ENCODE peak calls at places on chromosome 3, in six cellular contexts. N is spleen, U is HCT116, E is GM12891, A is transverse colon, Z is suprapubic skin. Y is an unnamed sample.

GRCh38 chr3:103976931-103977339 is 1389.8 kb upstream of the ALCAM start:
- DNase-seq in A (no peak), U (no peak), E (no peak), N (no peak), Z (no peak), Y (no peak)

GRCh38 chr3:154598166-154598565 is 168.2 kb upstream of the GPR149 start:
- DNase-seq in U (no peak), Z (no peak), A (no peak), E (no peak), N (no peak), Y (no peak)

GRCh38 chr3:13045245-13045903 is 27.9 kb downstream of the IQSEC1 start:
- DNase-seq in U (no peak), E (no peak), A (no peak), N (no peak), Z (no peak), Y (no peak)

GRCh38 chr3:152720941-152721718 is 113.8 kb upstream of the P2RY1 start:
- DNase-seq in Z (no peak), N (no peak), U (no peak), E (no peak), A (no peak), Y (no peak)

GRCh38 chr3:186930143-186930638 is at the start of gene ST6GAL1:
- DNase-seq in E (peak; percentile 65), A (peak; percentile 81), U (peak; percentile 29), N (peak; percentile 97), Z (no peak), Y (peak; percentile 70)

GRCh38 chr3:171178714-171179113 is 152.2 kb upstream of the SLC2A2 start:
- DNase-seq in N (no peak), U (no peak), Z (no peak), E (no peak), A (no peak), Y (no peak)

GRCh38 chr3:67291287-67292252 is 293.5 kb downstream of the KBTBD8 start:
- DNase-seq in E (no peak), U (no peak), Z (no peak), A (no peak), N (no peak), Y (no peak)

GRCh38 chr3:146100825-146101444 is 60.0 kb downstream of the PLOD2 start:
- DNase-seq in Z (no peak), U (no peak), N (no peak), E (no peak), A (no peak), Y (no peak)

GRCh38 chr3:42547401-42547945 is 34.3 kb downstream of the SEC22C start:
- DNase-seq in E (peak; percentile 53), Z (peak; percentile 88), A (peak; percentile 77), U (peak; percentile 31), N (peak; percentile 94), Y (no peak)

GRCh38 chr3:171446801-171447578 is 13.2 kb downstream of the TNIK start:
- DNase-seq in E (no peak), A (no peak), N (no peak), Z (no peak), U (peak; percentile 84), Y (no peak)

GRCh38 chr3:38125305-38126120 is 11.4 kb downstream of the ACAA1 start:
- DNase-seq in Z (peak; percentile 70), U (no peak), A (no peak), N (no peak), E (no peak), Y (no peak)

GRCh38 chr3:171239757-171240503 is 213.4 kb upstream of the SLC2A2 start:
- DNase-seq in Z (no peak), N (no peak), U (no peak), E (no peak), A (no peak), Y (no peak)

GRCh38 chr3:3296858-3297430 is 117.5 kb upstream of the CRBN start:
- DNase-seq in U (no peak), E (no peak), A (no peak), N (no peak), Z (no peak), Y (no peak)

GRCh38 chr3:71688121-71688520 is 37.1 kb downstream of the EIF4E3 start:
- DNase-seq in N (no peak), Z (no peak), A (no peak), U (no peak), E (no peak), Y (no peak)

GRCh38 chr3:356947-357346 is 160.4 kb downstream of the CHL1 start:
- DNase-seq in Z (no peak), U (no peak), A (peak; percentile 41), E (no peak), N (no peak), Y (no peak)

GRCh38 chr3:79517766-79518413 is 249.9 kb downstream of the ROBO1 start:
- DNase-seq in U (no peak), A (no peak), Z (no peak), N (no peak), E (no peak), Y (no peak)

GRCh38 chr3:194671511-194671899 is 486 bp downstream of the LSG1 start:
- DNase-seq in A (no peak), Z (no peak), U (peak; percentile 24), E (no peak), N (no peak), Y (no peak)

GRCh38 chr3:130709671-130710070 is 37.0 kb downstream of the PIK3R4 start:
- DNase-seq in A (no peak), N (no peak), U (no peak), E (no peak), Z (no peak), Y (no peak)

GRCh38 chr3:188299068-188299467 is 145.1 kb downstream of the LPP start:
- DNase-seq in U (no peak), N (no peak), A (no peak), Z (no peak), E (no peak), Y (no peak)

GRCh38 chr3:30864836-30865235 is 29.6 kb downstream of the GADL1 start:
- DNase-seq in Z (no peak), N (no peak), U (no peak), A (no peak), E (no peak), Y (no peak)

GRCh38 chr3:146974001-146974400 is 368.9 kb upstream of the PLSCR5 start:
- DNase-seq in N (no peak), U (no peak), A (no peak), Z (no peak), E (no peak), Y (no peak)

GRCh38 chr3:174355505-174355904 is 503.6 kb upstream of the NAALADL2 start:
- DNase-seq in N (no peak), A (no peak), E (no peak), U (peak; percentile 26), Z (no peak), Y (no peak)

GRCh38 chr3:140627756-140628155 is 50.1 kb upstream of the TRIM42 start:
- DNase-seq in N (no peak), Z (no peak), E (no peak), A (no peak), U (no peak), Y (no peak)

DNA sequence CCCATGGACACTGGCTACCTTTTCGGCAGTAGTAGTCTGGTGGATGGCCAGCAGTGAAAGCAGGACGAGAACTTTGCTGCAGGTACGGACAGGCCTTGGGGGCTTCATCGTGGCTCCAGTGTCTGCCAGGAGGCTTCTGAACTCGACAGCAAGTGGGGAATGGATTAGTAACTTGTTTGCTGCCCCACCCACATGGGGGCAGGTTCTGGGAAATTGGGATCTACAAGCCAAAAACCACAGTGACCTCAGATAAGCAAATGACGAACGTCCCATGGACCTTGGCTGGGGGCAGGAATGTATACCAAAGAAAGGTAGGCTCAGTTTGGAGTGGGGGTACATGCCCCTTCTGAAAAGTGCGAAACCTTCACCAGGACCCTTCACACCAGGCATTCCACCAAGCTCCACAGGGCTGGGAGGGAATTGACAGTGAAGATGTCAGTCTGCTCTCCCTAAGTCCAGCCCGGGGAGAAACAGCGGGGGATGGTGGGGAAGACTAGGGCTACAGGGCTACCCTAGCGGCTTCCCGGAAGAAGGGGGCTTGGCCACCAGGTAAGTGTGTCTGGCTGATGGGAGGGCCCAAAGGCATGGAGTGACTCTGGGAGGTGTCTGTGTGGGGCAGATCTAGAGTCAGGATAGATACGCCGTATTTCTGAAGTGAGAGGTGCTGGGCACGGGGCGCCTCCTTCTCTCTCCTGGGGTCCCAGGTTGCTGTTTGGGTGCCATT is at the start of gene ITIH4:
- DNase-seq in U (no peak), Z (no peak), A (no peak), E (no peak), N (no peak), Y (no peak)
- TF ChIP-seq POLR2A in U (no peak), Z (no peak), A (no peak), E (no peak), N (no peak), Y (no peak)

DNA sequence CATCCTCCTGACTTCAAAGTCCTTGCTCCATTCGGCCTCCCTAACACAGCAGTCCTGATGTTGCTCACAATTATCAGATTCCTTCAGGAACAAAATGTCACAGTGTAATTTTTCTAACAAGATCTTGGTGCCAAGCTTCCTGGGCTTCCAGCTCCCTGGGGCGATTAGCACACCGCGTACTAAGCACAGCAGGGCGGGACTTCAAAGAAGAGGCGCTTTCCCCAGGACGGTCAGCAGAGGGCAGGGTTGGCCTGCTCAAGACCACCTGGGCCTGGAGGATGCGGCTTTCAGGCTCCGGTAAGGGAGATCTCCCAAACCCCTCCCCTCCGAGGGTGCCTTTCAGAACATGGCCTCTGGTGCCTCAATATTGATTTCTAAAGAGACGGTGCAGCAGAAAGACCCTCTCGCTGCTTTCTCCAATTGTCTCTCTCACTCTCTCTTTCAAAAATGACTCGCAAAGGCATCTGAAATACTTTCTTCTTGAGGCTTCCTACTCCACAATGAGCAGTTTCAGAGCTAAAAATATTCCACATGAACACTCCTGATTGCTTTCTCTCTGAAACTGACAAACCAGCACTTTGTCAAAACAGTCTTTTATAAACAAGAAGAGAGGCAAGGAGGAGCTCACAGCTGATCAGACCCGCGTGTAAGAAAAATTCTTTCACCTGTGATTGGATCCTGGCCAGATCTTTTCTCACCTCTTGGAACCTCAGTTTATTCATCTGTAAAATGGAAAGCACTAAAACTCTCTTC is 154.1 kb downstream of the ADAMTS9 start:
- DNase-seq in U (peak; percentile 80), A (peak; percentile 84), E (peak; percentile 42), Z (peak; percentile 93), N (peak; percentile 81), Y (peak; percentile 26)
- TF ChIP-seq POLR2AphosphoS5 in U (no peak), A (peak; percentile 39), E (no peak), Z (no peak), N (peak; percentile 42), Y (no peak)

GRCh38 chr3:47850803-47851417 is 48.0 kb downstream of the DHX30 start:
- DNase-seq in U (no peak), A (no peak), E (no peak), N (peak; percentile 59), Z (no peak), Y (no peak)

GRCh38 chr3:47851888-47852603 is 49.1 kb downstream of the DHX30 start:
- DNase-seq in Z (no peak), U (no peak), E (no peak), N (peak; percentile 61), A (no peak), Y (no peak)

GRCh38 chr3:47849186-47850061 is 46.5 kb downstream of the DHX30 start:
- DNase-seq in A (no peak), Z (no peak), U (no peak), N (peak; percentile 70), E (no peak), Y (no peak)

GRCh38 chr3:47848599-47849117 is 45.7 kb downstream of the DHX30 start:
- DNase-seq in N (peak; percentile 67), A (no peak), Z (no peak), U (no peak), E (no peak), Y (no peak)

GRCh38 chr3:47850062-47850802 is 47.3 kb downstream of the DHX30 start:
- DNase-seq in A (no peak), U (no peak), Z (no peak), N (peak; percentile 28), E (no peak), Y (no peak)
- TF ChIP-seq POLR2A in A (no peak), U (no peak), Z (no peak), N (no peak), E (no peak), Y (no peak)

GRCh38 chr3:114446605-114447004 is 152.8 kb downstream of the TIGIT start:
- DNase-seq in E (no peak), Z (no peak), A (no peak), N (no peak), U (no peak), Y (no peak)
- TF ChIP-seq POLR2AphosphoS5 in E (no peak), Z (no peak), A (no peak), N (no peak), U (no peak), Y (no peak)